ENCODE peak calls at places on chromosomes 4 and X, in seven cellular contexts. U is HL-60; C is ovary; Z is MCF 10A; D is COR-L47; O is stimulated activated CD4-positive, alpha-beta T cell treated with anti-CD3 and anti-CD28 coated beads, TNF-alpha, amount 100 ng/mL, for 1 hour; F is small intestine. E is an unnamed sample.

GRCh38 chrX:49172280-49172780 is 632 bp downstream of the PLP2 start:
- DNase-seq in U (peak), F (peak), Z (peak), D (peak), O (no peak), C (peak), E (peak)

GRCh38 chr4:185853841-185854240 is 41.8 kb upstream of the SORBS2 start:
- DNase-seq in Z (no peak), C (no peak), U (no peak), O (no peak), D (no peak), F (no peak), E (no peak)

GRCh38 chr4:105666693-105667092 is 41.8 kb downstream of the INTS12 start:
- DNase-seq in O (no peak), D (peak), C (no peak), F (peak), U (no peak), Z (peak), E (no peak)

GRCh38 chr4:102387552-102388150 is 42.4 kb upstream of the SLC39A8 start:
- DNase-seq in U (no peak), Z (peak), F (no peak), C (no peak), O (no peak), D (no peak), E (no peak)

GRCh38 chr4:147590249-147590920 is 26.8 kb upstream of the TMEM184C start:
- DNase-seq in F (peak), C (peak), O (no peak), D (peak), U (peak), Z (peak), E (peak)

GRCh38 chrX:48531359-48531954 is 8.1 kb upstream of the TBC1D25 start:
- DNase-seq in C (no peak), F (peak), U (no peak), O (no peak), Z (peak), D (no peak), E (no peak)

GRCh38 chrX:154304901-154305300 is 9.3 kb downstream of the TKTL1 start:
- DNase-seq in U (no peak), O (no peak), D (no peak), F (no peak), Z (no peak), C (no peak), E (no peak)

GRCh38 chrX:150364347-150365050 is 1.4 kb downstream of the MAMLD1 start:
- DNase-seq in C (peak), Z (peak), O (no peak), U (no peak), F (peak), D (no peak), E (peak)

GRCh38 chr4:153273736-153274135 is 69.5 kb downstream of the TRIM2 start:
- DNase-seq in D (no peak), O (no peak), C (no peak), U (no peak), F (no peak), Z (no peak), E (no peak)

GRCh38 chr4:48184891-48185290 is 50.8 kb upstream of the TXK start:
- DNase-seq in F (no peak), C (no peak), Z (no peak), U (no peak), O (no peak), D (no peak), E (no peak)

GRCh38 chr4:40933272-40934053 is 183.7 kb downstream of the NSUN7 start:
- DNase-seq in C (peak), F (no peak), O (no peak), Z (peak), U (no peak), D (no peak), E (no peak)

GRCh38 chr4:32261196-32261595 is 1541.0 kb downstream of the PCDH7 start:
- DNase-seq in F (no peak), Z (no peak), O (no peak), C (no peak), D (no peak), U (no peak), E (no peak)

GRCh38 chrX:50953832-50954231 is 43.3 kb downstream of the BMP15 start:
- DNase-seq in C (no peak), Z (no peak), U (no peak), F (no peak), D (no peak), O (no peak), E (no peak)

GRCh38 chrX:7314425-7314824 is 166.5 kb upstream of the PUDP start:
- DNase-seq in Z (no peak), F (no peak), C (no peak), D (no peak), U (no peak), O (no peak), E (no peak)

GRCh38 chr4:24727390-24727789 is 68.0 kb upstream of the SOD3 start:
- DNase-seq in C (no peak), D (no peak), O (no peak), U (no peak), Z (no peak), F (no peak), E (no peak)

GRCh38 chrX:10749113-10749512 is 128.7 kb upstream of the MID1 start:
- DNase-seq in D (no peak), U (no peak), F (no peak), C (no peak), O (no peak), Z (no peak), E (no peak)

GRCh38 chr4:107838763-107839162 is 14.0 kb downstream of the SGMS2 start:
- DNase-seq in F (no peak), Z (peak), C (no peak), U (peak), O (no peak), D (no peak), E (no peak)

GRCh38 chr4:1043658-1044468 is 32.4 kb downstream of the FGFRL1 start:
- DNase-seq in F (no peak), C (peak), U (peak), Z (peak), O (no peak), D (no peak), E (no peak)

GRCh38 chr4:78720994-78721677 is 55.0 kb upstream of the BMP2K start:
- DNase-seq in Z (no peak), D (no peak), C (no peak), O (no peak), F (peak), U (peak), E (peak)

GRCh38 chrX:112668476-112669404 is 11.0 kb downstream of the LHFPL1 start:
- DNase-seq in Z (no peak), U (no peak), O (no peak), F (no peak), D (no peak), C (no peak), E (no peak)

GRCh38 chrX:18661273-18661672 is 10.6 kb downstream of the RS1 start:
- DNase-seq in D (no peak), U (no peak), O (no peak), Z (no peak), F (no peak), C (no peak), E (no peak)

GRCh38 chr4:74474345-74475099 is 29.6 kb downstream of the AREG start:
- DNase-seq in O (no peak), C (no peak), U (no peak), Z (peak), F (peak), D (no peak), E (no peak)

GRCh38 chr4:28675582-28675981 is 1814.9 kb downstream of the STIM2 start:
- DNase-seq in D (no peak), Z (no peak), C (no peak), U (no peak), O (no peak), F (no peak), E (no peak)

GRCh38 chr4:152430507-152430906 is 105.4 kb downstream of the FBXW7 start:
- DNase-seq in O (no peak), Z (no peak), F (no peak), C (no peak), D (no peak), U (no peak), E (no peak)

GRCh38 chr4:78923459-78924312 is 15.6 kb downstream of the PAQR3 start:
- DNase-seq in C (no peak), D (no peak), Z (no peak), O (no peak), U (no peak), F (peak), E (no peak)